ENCODE peak calls at places on chromosomes 11 and 22, in five cellular contexts. One of them, this sample, is unnamed.

GRCh38 chr11:2134022-2135010 is 4.9 kb downstream of the IGF2 start:
- DNase-seq in upper lobe of right lung: no peak
- DNase-seq in WTC11: no peak
- DNase-seq in cardiac fibroblast: no peak
- DNase-seq in body of pancreas: no peak
- DNase-seq in this sample: no peak

GRCh38 chr11:63829823-63830489 is 9.0 kb upstream of the MARK2 start:
- DNase-seq in cardiac fibroblast: peak
- DNase-seq in body of pancreas: no peak
- DNase-seq in WTC11: peak
- DNase-seq in upper lobe of right lung: no peak
- DNase-seq in this sample: peak

GRCh38 chr11:101436511-101437142 is 147.2 kb downstream of the TRPC6 start:
- DNase-seq in body of pancreas: peak
- DNase-seq in cardiac fibroblast: peak
- DNase-seq in upper lobe of right lung: no peak
- DNase-seq in WTC11: peak
- DNase-seq in this sample: no peak

GRCh38 chr11:62727833-62728721 is at the start of gene TTC9C:
- DNase-seq in body of pancreas: peak
- DNase-seq in WTC11: peak
- DNase-seq in upper lobe of right lung: peak
- DNase-seq in cardiac fibroblast: peak
- DNase-seq in this sample: peak

GRCh38 chr22:46984751-46985506 is 222.5 kb downstream of the TBC1D22A start:
- DNase-seq in upper lobe of right lung: no peak
- DNase-seq in WTC11: no peak
- DNase-seq in cardiac fibroblast: peak
- DNase-seq in body of pancreas: peak
- DNase-seq in this sample: peak

GRCh38 chr11:130451261-130452019 is 3.0 kb downstream of the ADAMTS15 start:
- DNase-seq in WTC11: no peak
- DNase-seq in upper lobe of right lung: no peak
- DNase-seq in cardiac fibroblast: peak
- DNase-seq in body of pancreas: no peak
- DNase-seq in this sample: no peak

GRCh38 chr11:1653541-1654387 is 24.2 kb downstream of the KRTAP5-5 start:
- DNase-seq in upper lobe of right lung: peak
- DNase-seq in cardiac fibroblast: no peak
- DNase-seq in body of pancreas: no peak
- DNase-seq in WTC11: no peak
- DNase-seq in this sample: no peak

GRCh38 chr22:26406118-26406517 is 22.9 kb upstream of the ASPHD2 start:
- DNase-seq in WTC11: no peak
- DNase-seq in body of pancreas: no peak
- DNase-seq in upper lobe of right lung: no peak
- DNase-seq in cardiac fibroblast: no peak
- DNase-seq in this sample: no peak

GRCh38 chr22:37898441-37899181 is 7.5 kb upstream of the MICALL1 start:
- DNase-seq in body of pancreas: peak
- DNase-seq in cardiac fibroblast: peak
- DNase-seq in WTC11: peak
- DNase-seq in upper lobe of right lung: peak
- DNase-seq in this sample: no peak

GRCh38 chr11:62088331-62088933 is 35.4 kb upstream of the INCENP start:
- DNase-seq in body of pancreas: no peak
- DNase-seq in WTC11: no peak
- DNase-seq in upper lobe of right lung: no peak
- DNase-seq in cardiac fibroblast: no peak
- DNase-seq in this sample: no peak

GRCh38 chr11:1757861-1758610 is 5.7 kb downstream of the CTSD start:
- DNase-seq in cardiac fibroblast: no peak
- DNase-seq in WTC11: no peak
- DNase-seq in upper lobe of right lung: peak
- DNase-seq in body of pancreas: peak
- DNase-seq in this sample: no peak

GRCh38 chr22:46392137-46392844 is 56.8 kb downstream of the TRMU start:
- DNase-seq in upper lobe of right lung: no peak
- DNase-seq in cardiac fibroblast: no peak
- DNase-seq in WTC11: no peak
- DNase-seq in body of pancreas: no peak
- DNase-seq in this sample: no peak

GRCh38 chr11:85627332-85627997 is at the start of gene DLG2:
- DNase-seq in body of pancreas: no peak
- DNase-seq in upper lobe of right lung: no peak
- DNase-seq in WTC11: no peak
- DNase-seq in cardiac fibroblast: peak
- DNase-seq in this sample: peak

DNA sequence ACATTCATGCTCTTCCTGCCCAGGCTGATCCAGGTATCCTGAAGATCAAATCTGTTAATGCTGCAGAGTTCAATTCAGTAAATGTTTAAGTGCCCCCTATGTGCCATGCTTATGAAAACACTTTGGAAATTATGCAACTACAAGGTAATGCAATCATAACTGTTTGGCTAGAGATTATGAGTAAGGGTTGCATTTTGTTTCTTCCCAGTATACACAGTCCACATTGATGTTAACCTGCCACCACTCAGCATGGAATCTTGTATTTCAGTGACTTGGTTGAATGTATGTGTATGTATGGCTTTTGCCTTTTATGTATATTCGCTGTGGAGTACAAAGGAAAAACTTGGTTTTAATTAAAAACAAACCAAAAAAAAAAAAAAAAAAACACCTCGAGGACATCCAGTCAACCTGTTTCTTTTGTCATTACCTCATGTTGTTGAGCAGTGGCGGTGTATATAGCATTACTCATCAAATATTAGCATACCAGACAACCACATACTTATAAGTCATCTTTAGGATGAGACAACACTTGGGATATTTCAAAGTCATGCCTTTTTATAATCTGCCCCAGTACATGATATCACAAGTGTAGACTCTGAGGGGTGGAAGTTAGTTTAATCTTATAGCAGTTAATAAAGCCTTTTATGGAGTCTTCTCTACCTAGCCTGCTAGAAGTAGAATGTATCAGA is 86.1 kb upstream of the HORMAD2 start:
- DNase-seq in WTC11: no peak
- DNase-seq in upper lobe of right lung: no peak
- DNase-seq in cardiac fibroblast: peak
- DNase-seq in body of pancreas: no peak
- DNase-seq in this sample: peak
- TF ChIP-seq CTCF in WTC11: no peak
- TF ChIP-seq CTCF in upper lobe of right lung: peak
- TF ChIP-seq CTCF in cardiac fibroblast: peak
- TF ChIP-seq CTCF in body of pancreas: no peak
- TF ChIP-seq CTCF in this sample: peak

GRCh38 chr22:20029550-20030225 is 8.8 kb downstream of the TANGO2 start:
- DNase-seq in upper lobe of right lung: no peak
- DNase-seq in cardiac fibroblast: no peak
- DNase-seq in body of pancreas: no peak
- DNase-seq in WTC11: no peak
- DNase-seq in this sample: no peak
- TF ChIP-seq CTCF in upper lobe of right lung: no peak
- TF ChIP-seq CTCF in cardiac fibroblast: no peak
- TF ChIP-seq CTCF in body of pancreas: no peak
- TF ChIP-seq CTCF in WTC11: no peak
- TF ChIP-seq CTCF in this sample: no peak

GRCh38 chr11:70568504-70569172 is 170.3 kb downstream of the CTTN start:
- DNase-seq in body of pancreas: no peak
- DNase-seq in upper lobe of right lung: peak
- DNase-seq in WTC11: peak
- DNase-seq in cardiac fibroblast: peak
- DNase-seq in this sample: peak
- TF ChIP-seq CTCF in body of pancreas: no peak
- TF ChIP-seq CTCF in upper lobe of right lung: peak
- TF ChIP-seq CTCF in WTC11: no peak
- TF ChIP-seq CTCF in cardiac fibroblast: peak
- TF ChIP-seq CTCF in this sample: no peak

GRCh38 chr22:35152316-35152715 is 86.4 kb downstream of the ISX start:
- DNase-seq in body of pancreas: no peak
- DNase-seq in cardiac fibroblast: no peak
- DNase-seq in WTC11: peak
- DNase-seq in upper lobe of right lung: peak
- DNase-seq in this sample: no peak

GRCh38 chr22:35156945-35157344 is 91.0 kb downstream of the ISX start:
- DNase-seq in upper lobe of right lung: peak
- DNase-seq in WTC11: no peak
- DNase-seq in body of pancreas: no peak
- DNase-seq in cardiac fibroblast: no peak
- DNase-seq in this sample: no peak

GRCh38 chr22:35155403-35156025 is 89.6 kb downstream of the ISX start:
- DNase-seq in cardiac fibroblast: no peak
- DNase-seq in WTC11: peak
- DNase-seq in body of pancreas: no peak
- DNase-seq in upper lobe of right lung: peak
- DNase-seq in this sample: no peak

GRCh38 chr22:35150163-35151107 is 84.5 kb downstream of the ISX start:
- DNase-seq in WTC11: peak
- DNase-seq in upper lobe of right lung: peak
- DNase-seq in cardiac fibroblast: peak
- DNase-seq in body of pancreas: peak
- DNase-seq in this sample: peak

GRCh38 chr22:35154937-35155387 is 89.0 kb downstream of the ISX start:
- DNase-seq in body of pancreas: peak
- DNase-seq in WTC11: peak
- DNase-seq in cardiac fibroblast: peak
- DNase-seq in upper lobe of right lung: peak
- DNase-seq in this sample: peak
- TF ChIP-seq CTCF in body of pancreas: peak
- TF ChIP-seq CTCF in WTC11: peak
- TF ChIP-seq CTCF in cardiac fibroblast: peak
- TF ChIP-seq CTCF in upper lobe of right lung: peak
- TF ChIP-seq CTCF in this sample: peak

DNA sequence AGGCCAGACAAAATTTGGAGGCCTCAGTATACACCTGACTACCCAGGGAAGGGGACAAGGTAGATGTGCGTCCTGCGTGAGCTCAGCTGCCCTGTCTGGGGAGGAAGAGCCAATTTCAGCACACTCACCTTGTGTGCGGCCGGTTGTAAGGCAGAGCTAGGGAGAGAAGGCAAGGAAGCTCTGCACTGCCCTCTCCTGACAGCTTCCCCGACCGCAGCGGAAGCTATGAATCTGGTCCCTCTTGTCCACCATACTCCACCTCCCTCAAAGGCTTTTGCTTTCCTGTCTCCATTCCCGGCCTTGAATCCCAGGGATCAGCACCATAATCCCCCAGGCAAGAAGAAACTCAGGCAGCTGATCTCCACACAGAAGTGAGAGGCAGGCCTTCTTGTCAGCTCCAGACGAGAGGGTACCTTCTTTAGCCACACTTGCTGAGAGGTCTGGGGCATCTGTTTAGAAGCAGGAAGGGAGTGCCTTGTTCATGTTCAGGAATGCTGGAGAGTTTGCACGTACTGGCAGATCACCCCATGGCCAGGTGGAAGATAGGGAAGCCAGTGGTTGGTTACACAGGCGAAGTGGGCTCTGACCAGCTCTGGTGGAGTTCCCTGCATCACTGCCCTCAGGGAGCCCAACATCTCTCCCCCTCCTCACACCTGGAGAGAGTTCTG is 62.5 kb downstream of the FEZ1 start:
- DNase-seq in upper lobe of right lung: no peak
- DNase-seq in cardiac fibroblast: peak
- DNase-seq in WTC11: peak
- DNase-seq in body of pancreas: peak
- DNase-seq in this sample: peak
- TF ChIP-seq CTCF in upper lobe of right lung: peak
- TF ChIP-seq CTCF in cardiac fibroblast: peak
- TF ChIP-seq CTCF in WTC11: no peak
- TF ChIP-seq CTCF in body of pancreas: peak
- TF ChIP-seq CTCF in this sample: peak

GRCh38 chr22:23862103-23862502 is 4.4 kb downstream of the SLC2A11 start:
- DNase-seq in upper lobe of right lung: no peak
- DNase-seq in cardiac fibroblast: peak
- DNase-seq in body of pancreas: peak
- DNase-seq in WTC11: peak
- DNase-seq in this sample: peak
- TF ChIP-seq CTCF in upper lobe of right lung: peak
- TF ChIP-seq CTCF in cardiac fibroblast: peak
- TF ChIP-seq CTCF in body of pancreas: peak
- TF ChIP-seq CTCF in WTC11: no peak
- TF ChIP-seq CTCF in this sample: peak

GRCh38 chr22:22462813-22463567 is 45.6 kb downstream of the ZNF280B start:
- DNase-seq in upper lobe of right lung: no peak
- DNase-seq in body of pancreas: no peak
- DNase-seq in cardiac fibroblast: no peak
- DNase-seq in WTC11: no peak
- DNase-seq in this sample: no peak
- TF ChIP-seq CTCF in upper lobe of right lung: no peak
- TF ChIP-seq CTCF in body of pancreas: no peak
- TF ChIP-seq CTCF in cardiac fibroblast: peak
- TF ChIP-seq CTCF in WTC11: no peak
- TF ChIP-seq CTCF in this sample: peak